ENCODE peak calls at places on chromosome 2, in five cellular contexts. W is AG10803, P is colonic mucosa, M is tibial artery, T is heart left ventricle. K is an unnamed sample.

GRCh38 chr2:28613181-28613580 is 117.3 kb downstream of the PLB1 start:
- DNase-seq in T (no peak), P (no peak), M (no peak), W (no peak), K (no peak)

GRCh38 chr2:235836416-235837042 is 331.7 kb downstream of the GBX2 start:
- DNase-seq in P (no peak), W (no peak), T (no peak), M (no peak), K (no peak)

GRCh38 chr2:36290306-36290705 is 65.3 kb upstream of the CRIM1 start:
- DNase-seq in W (peak), T (no peak), M (no peak), P (no peak), K (peak)

GRCh38 chr2:44707945-44708645 is 233.4 kb upstream of the SIX3 start:
- DNase-seq in T (no peak), W (no peak), P (peak), M (no peak), K (no peak)

GRCh38 chr2:165280356-165280755 is 41.1 kb downstream of the SCN2A start:
- DNase-seq in W (no peak), T (no peak), M (no peak), P (no peak), K (no peak)

GRCh38 chr2:88933980-88934379 is 242.5 kb downstream of the RPIA start:
- DNase-seq in W (no peak), M (no peak), P (no peak), T (no peak), K (no peak)

GRCh38 chr2:3611136-3611535 is 16.2 kb downstream of the COLEC11 start:
- DNase-seq in M (no peak), T (no peak), W (no peak), P (peak), K (no peak)

GRCh38 chr2:48600204-48600813 is 17.3 kb upstream of the GTF2A1L start:
- DNase-seq in P (no peak), T (no peak), M (no peak), W (peak), K (no peak)

GRCh38 chr2:238706673-238707072 is 141.2 kb upstream of the TWIST2 start:
- DNase-seq in W (no peak), M (no peak), T (no peak), P (no peak), K (no peak)

GRCh38 chr2:70939847-70940580 is 4.3 kb downstream of the ATP6V1B1 start:
- DNase-seq in T (no peak), P (no peak), M (peak), W (no peak), K (no peak)

GRCh38 chr2:157528963-157529751 is 85.3 kb upstream of the CYTIP start:
- DNase-seq in T (no peak), P (no peak), M (no peak), W (no peak), K (no peak)

GRCh38 chr2:159996792-159997546 is 65.4 kb downstream of the PLA2R1 start:
- DNase-seq in T (no peak), P (no peak), W (peak), M (no peak), K (no peak)

GRCh38 chr2:52821631-52822030 is 946.0 kb upstream of the CHAC2 start:
- DNase-seq in M (no peak), T (no peak), W (no peak), P (no peak), K (no peak)

GRCh38 chr2:147430408-147430807 is 414.4 kb upstream of the ACVR2A start:
- DNase-seq in W (no peak), M (no peak), T (no peak), P (no peak), K (no peak)

GRCh38 chr2:39124770-39125075 is 3.9 kb upstream of the SOS1 start:
- DNase-seq in M (no peak), P (no peak), W (no peak), T (no peak), K (no peak)

GRCh38 chr2:211611061-211611518 is 927.5 kb downstream of the ERBB4 start:
- DNase-seq in P (no peak), W (no peak), M (no peak), T (no peak), K (no peak)

GRCh38 chr2:239227111-239227581 is 173.7 kb downstream of the HDAC4 start:
- DNase-seq in P (no peak), W (no peak), T (no peak), M (peak), K (no peak)

GRCh38 chr2:3292416-3292815 is 85.2 kb downstream of the EIPR1 start:
- DNase-seq in T (no peak), P (no peak), W (no peak), M (peak), K (no peak)

GRCh38 chr2:239710953-239711861 is 310.4 kb upstream of the HDAC4 start:
- DNase-seq in M (peak), W (no peak), P (no peak), T (no peak), K (no peak)

GRCh38 chr2:164065038-164065437 is 329.2 kb upstream of the FIGN start:
- DNase-seq in M (no peak), W (no peak), T (no peak), P (no peak), K (no peak)

GRCh38 chr2:174748948-174749347 is 15.3 kb downstream of the CHRNA1 start:
- DNase-seq in M (no peak), T (no peak), P (peak), W (peak), K (no peak)

GRCh38 chr2:102717308-102718018 is 44.4 kb upstream of the TMEM182 start:
- DNase-seq in T (no peak), W (peak), P (no peak), M (no peak), K (peak)

GRCh38 chr2:133171396-133172004 is 396.8 kb downstream of the NCKAP5 start:
- DNase-seq in P (peak), W (peak), T (no peak), M (no peak), K (no peak)

GRCh38 chr2:63050916-63051794 is 525 bp downstream of the OTX1 start:
- DNase-seq in P (no peak), T (peak), W (no peak), M (no peak), K (no peak)

GRCh38 chr2:239644016-239644415 is 243.2 kb upstream of the HDAC4 start:
- DNase-seq in T (no peak), M (no peak), W (peak), P (no peak), K (no peak)

GRCh38 chr2:168934826-168935225 is 33.7 kb downstream of the G6PC2 start:
- DNase-seq in M (no peak), P (no peak), W (peak), T (no peak), K (no peak)

GRCh38 chr2:45010706-45011036 is 1.4 kb upstream of the SIX2 start:
- DNase-seq in W (no peak), M (no peak), P (no peak), T (no peak), K (no peak)

GRCh38 chr2:180077295-180077906 is 70.3 kb upstream of the CWC22 start:
- DNase-seq in T (no peak), M (no peak), W (peak), P (no peak), K (no peak)

GRCh38 chr2:142825861-142826260 is 51.6 kb upstream of the KYNU start:
- DNase-seq in T (no peak), W (peak), M (no peak), P (no peak), K (no peak)

GRCh38 chr2:27766287-27766661 is 5.2 kb upstream of the MRPL33 start:
- DNase-seq in M (no peak), T (no peak), W (no peak), P (no peak), K (no peak)

GRCh38 chr2:78417355-78417754 is 608.1 kb upstream of the REG3G start:
- DNase-seq in T (no peak), M (no peak), P (no peak), W (no peak), K (no peak)

GRCh38 chr2:176328149-176328548 is 58.9 kb downstream of the MTX2 start:
- DNase-seq in W (no peak), M (no peak), T (no peak), P (no peak), K (no peak)

GRCh38 chr2:120132190-120132589 is 91.0 kb downstream of the TMEM185B start:
- DNase-seq in W (peak), T (no peak), P (no peak), M (no peak), K (peak)

GRCh38 chr2:37343537-37344434 is 644 bp upstream of the QPCT start:
- DNase-seq in T (no peak), M (no peak), P (no peak), W (peak), K (no peak)

GRCh38 chr2:105487142-105488069 is 88.6 kb upstream of the FHL2 start:
- DNase-seq in M (no peak), W (peak), T (peak), P (no peak), K (peak)

GRCh38 chr2:199988176-199988575 is 32.8 kb downstream of the MAIP1 start:
- DNase-seq in M (no peak), W (peak), P (no peak), T (no peak), K (no peak)

GRCh38 chr2:199983534-199983933 is 28.2 kb downstream of the MAIP1 start:
- DNase-seq in M (no peak), P (no peak), W (no peak), T (no peak), K (no peak)

GRCh38 chr2:199982444-199982843 is 27.1 kb downstream of the MAIP1 start:
- DNase-seq in M (no peak), T (no peak), W (no peak), P (no peak), K (no peak)

GRCh38 chr2:199987586-199987985 is 32.2 kb downstream of the MAIP1 start:
- DNase-seq in T (no peak), W (no peak), M (no peak), P (no peak), K (no peak)

GRCh38 chr2:199985625-199986207 is 30.3 kb downstream of the MAIP1 start:
- DNase-seq in M (no peak), P (peak), T (no peak), W (peak), K (no peak)
- TF ChIP-seq CTCF in M (peak), P (peak), T (peak), W (peak), K (peak)

DNA sequence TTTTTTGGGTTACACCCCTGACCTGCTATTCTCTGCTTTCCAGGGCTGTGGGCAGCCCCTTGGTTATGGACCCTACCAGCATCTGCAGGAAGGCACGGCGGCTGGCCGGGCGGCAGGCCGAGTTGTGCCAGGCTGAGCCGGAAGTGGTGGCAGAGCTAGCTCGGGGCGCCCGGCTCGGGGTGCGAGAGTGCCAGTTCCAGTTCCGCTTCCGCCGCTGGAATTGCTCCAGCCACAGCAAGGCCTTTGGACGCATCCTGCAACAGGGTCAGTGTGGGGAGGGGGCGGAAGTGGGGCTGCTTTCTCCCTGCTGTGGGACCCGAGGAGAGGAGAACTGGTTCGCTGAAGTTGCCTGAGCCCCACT is 9.7 kb upstream of the WNT10A start:
- DNase-seq in P (no peak), M (no peak), W (no peak), T (peak), K (no peak)
- H3K4me3 ChIP-seq in P (peak), M (peak), W (no peak), T (peak), K (no peak)

DNA sequence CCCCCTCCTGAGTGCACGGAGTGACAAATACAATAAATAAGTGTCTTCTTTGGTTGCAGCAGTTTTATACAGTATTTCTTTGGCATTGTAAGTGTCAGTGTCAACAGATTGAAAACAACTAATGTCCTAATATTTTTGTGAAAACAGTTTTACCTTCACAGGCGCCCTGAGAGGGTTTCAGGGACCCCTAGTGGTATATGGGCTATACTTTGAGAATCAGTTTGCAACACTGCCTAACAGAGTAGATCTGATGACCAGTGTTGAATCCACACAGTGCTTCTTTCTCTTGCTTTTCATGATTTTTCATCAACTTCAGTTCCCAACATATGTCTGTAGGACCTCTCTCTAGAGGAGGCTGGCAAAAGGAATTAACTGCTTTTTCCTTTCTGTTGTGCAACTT is 162.2 kb downstream of the PRPF40A start:
- DNase-seq in W (no peak), P (no peak), M (no peak), T (no peak), K (no peak)
- TF ChIP-seq CTCF in W (peak), P (no peak), M (no peak), T (no peak), K (peak)

GRCh38 chr2:23549821-23550535 is 165.0 kb downstream of the KLHL29 start:
- DNase-seq in W (peak), M (no peak), T (peak), P (no peak), K (peak)
- H3K4me3 ChIP-seq in W (no peak), M (no peak), T (no peak), P (no peak), K (no peak)

GRCh38 chr2:241218131-241219029 is 29.9 kb downstream of the ANO7 start:
- DNase-seq in M (no peak), W (peak), P (peak), T (peak), K (no peak)
- TF ChIP-seq CTCF in M (peak), W (no peak), P (no peak), T (no peak), K (peak)

GRCh38 chr2:230947908-230948365 is 22.9 kb upstream of the GPR55 start:
- DNase-seq in P (no peak), W (no peak), M (no peak), T (no peak), K (no peak)
- H3K4me3 ChIP-seq in P (no peak), W (no peak), M (no peak), T (no peak), K (no peak)

GRCh38 chr2:234483568-234484251 is 13.2 kb downstream of the ARL4C start:
- DNase-seq in M (no peak), T (no peak), W (peak), P (peak), K (no peak)
- TF ChIP-seq CTCF in M (no peak), T (no peak), W (peak), P (no peak), K (no peak)

DNA sequence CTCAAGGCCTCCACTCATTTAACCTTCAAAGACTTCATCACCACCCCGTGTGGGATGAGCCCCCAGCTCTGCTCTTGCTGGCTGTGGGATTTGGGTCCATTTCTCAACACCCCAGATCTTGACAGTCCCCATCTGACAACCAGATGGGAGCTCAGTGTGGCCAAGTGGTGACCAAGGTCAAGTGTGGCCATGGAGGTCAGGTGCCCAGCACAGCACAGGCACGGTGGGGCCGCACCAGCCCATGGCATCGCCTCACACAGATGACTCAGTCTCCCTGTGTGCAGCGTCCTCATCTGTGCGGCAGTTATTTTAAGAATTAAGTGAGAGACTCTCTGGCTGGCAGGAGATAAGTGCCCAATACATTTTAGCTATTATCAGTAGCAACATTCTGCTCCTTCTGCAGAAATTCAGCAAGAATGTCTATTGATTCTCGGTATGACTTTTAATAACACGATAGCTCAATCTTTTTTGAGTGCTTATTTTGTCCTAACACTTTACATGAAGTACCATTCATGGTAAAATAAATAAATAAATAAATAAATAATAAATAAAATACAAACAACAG is 167.2 kb downstream of the DDX1 start:
- DNase-seq in W (no peak), P (no peak), T (no peak), M (no peak), K (no peak)
- H3K4me3 ChIP-seq in W (no peak), P (no peak), T (no peak), M (no peak), K (no peak)